ENCODE peak calls at places on chromosomes 3 and 15, in five cellular contexts. N is H9; D is GM23248; O is effector memory CD4-positive, alpha-beta T cell; Y is spleen. I is an unnamed sample. For H3K9me3, the result is how much of the 10 kb centered on the place peaks cover.

GRCh38 chr15:59689626-59690236 is 611 bp upstream of the BNIP2 start:
- DNase-seq in N (peak), D (peak), O (peak), Y (peak), I (peak)

GRCh38 chr3:98209244-98209643 is 42.7 kb downstream of the OR5H15 start:
- DNase-seq in N (no peak), D (no peak), O (no peak), Y (no peak), I (no peak)

GRCh38 chr15:58224068-58224467 is 85.9 kb downstream of the AQP9 start:
- DNase-seq in N (no peak), D (no peak), O (no peak), Y (peak), I (no peak)

GRCh38 chr3:355622-356021 is 159.1 kb downstream of the CHL1 start:
- DNase-seq in N (no peak), D (peak), O (no peak), Y (no peak), I (no peak)

GRCh38 chr3:154304936-154305335 is 19.4 kb downstream of the DHX36 start:
- DNase-seq in N (no peak), D (no peak), O (no peak), Y (no peak), I (no peak)

GRCh38 chr3:66338927-66339326 is 118.1 kb downstream of the SLC25A26 start:
- DNase-seq in N (no peak), D (peak), O (no peak), Y (no peak), I (no peak)

GRCh38 chr3:12454808-12455121 is 29.5 kb upstream of the TSEN2 start:
- DNase-seq in N (no peak), D (peak), O (no peak), Y (no peak), I (no peak)

GRCh38 chr3:64399205-64399800 is 174.0 kb upstream of the PRICKLE2 start:
- DNase-seq in N (peak), D (peak), O (no peak), Y (no peak), I (peak)

GRCh38 chr3:98731720-98732238 is 31.4 kb upstream of the ST3GAL6 start:
- DNase-seq in N (no peak), D (no peak), O (no peak), Y (no peak), I (no peak)

GRCh38 chr15:74542192-74543042 is 1.4 kb downstream of the ARID3B start:
- DNase-seq in N (no peak), D (no peak), O (no peak), Y (no peak), I (no peak)

GRCh38 chr3:24387493-24387892 is 107.2 kb downstream of the THRB start:
- DNase-seq in N (no peak), D (peak), O (no peak), Y (no peak), I (no peak)

GRCh38 chr15:45200001-45200798 is 12.4 kb upstream of the SHF start:
- DNase-seq in N (peak), D (peak), O (peak), Y (peak), I (peak)

GRCh38 chr15:60865507-60865906 is 363.6 kb downstream of the RORA start:
- DNase-seq in N (no peak), D (peak), O (no peak), Y (no peak), I (no peak)

GRCh38 chr3:47865192-47865591 is 62.3 kb downstream of the DHX30 start:
- DNase-seq in N (no peak), D (peak), O (no peak), Y (no peak), I (no peak)

GRCh38 chr3:47096955-47097354 is 67.0 kb downstream of the SETD2 start:
- DNase-seq in N (no peak), D (peak), O (no peak), Y (no peak), I (no peak)

GRCh38 chr3:156339491-156339890 is 215.4 kb downstream of the SSR3 start:
- DNase-seq in N (no peak), D (no peak), O (no peak), Y (no peak), I (no peak)

GRCh38 chr3:23159929-23160328 is 43.2 kb upstream of the UBE2E2 start:
- DNase-seq in N (no peak), D (peak), O (no peak), Y (no peak), I (no peak)

GRCh38 chr3:11145888-11146287 is 8.4 kb upstream of the HRH1 start:
- DNase-seq in N (no peak), D (peak), O (no peak), Y (no peak), I (no peak)

GRCh38 chr3:118970819-118971218 is 63.8 kb downstream of the IGSF11 start:
- DNase-seq in N (no peak), D (no peak), O (no peak), Y (peak), I (no peak)

GRCh38 chr15:77589839-77590238 is 42.9 kb downstream of the LINGO1 start:
- DNase-seq in N (no peak), D (no peak), O (no peak), Y (no peak), I (no peak)

GRCh38 chr3:132071043-132071442 is 36.2 kb upstream of the CPNE4 start:
- DNase-seq in N (no peak), D (no peak), O (no peak), Y (no peak), I (no peak)

GRCh38 chr15:42732095-42732827 is 4.7 kb downstream of the CDAN1 start:
- DNase-seq in N (no peak), D (no peak), O (no peak), Y (no peak), I (no peak)

GRCh38 chr3:148588291-148588690 is 109.4 kb upstream of the AGTR1 start:
- DNase-seq in N (no peak), D (no peak), O (no peak), Y (no peak), I (no peak)

GRCh38 chr3:15660055-15660940 is 58.8 kb downstream of the BTD start:
- DNase-seq in N (no peak), D (no peak), O (no peak), Y (no peak), I (no peak)
- H3K9me3 ChIP-seq in N (under half), D (under half), O (under half), Y (under half), I (under half)

GRCh38 chr3:146966124-146966523 is 361.0 kb upstream of the PLSCR5 start:
- DNase-seq in N (no peak), D (no peak), O (no peak), Y (no peak), I (no peak)

GRCh38 chr3:146969356-146969755 is 364.2 kb upstream of the PLSCR5 start:
- DNase-seq in N (no peak), D (peak), O (no peak), Y (no peak), I (no peak)

GRCh38 chr3:146968204-146968651 is 363.1 kb upstream of the PLSCR5 start:
- DNase-seq in N (no peak), D (peak), O (no peak), Y (no peak), I (no peak)

GRCh38 chr3:146970236-146970635 is 365.1 kb upstream of the PLSCR5 start:
- DNase-seq in N (no peak), D (peak), O (no peak), Y (no peak), I (no peak)

GRCh38 chr3:146967786-146968185 is 362.6 kb upstream of the PLSCR5 start:
- DNase-seq in N (no peak), D (no peak), O (no peak), Y (no peak), I (no peak)
- H3K27ac ChIP-seq in N (no peak), D (peak), O (no peak), Y (no peak), I (no peak)

GRCh38 chr15:56240390-56240789 is 3.3 kb downstream of the RFX7 start:
- DNase-seq in N (no peak), D (no peak), O (no peak), Y (no peak), I (no peak)

GRCh38 chr15:56232058-56232457 is 11.6 kb downstream of the RFX7 start:
- DNase-seq in N (no peak), D (no peak), O (no peak), Y (no peak), I (no peak)

GRCh38 chr15:56233549-56233948 is 10.1 kb downstream of the RFX7 start:
- DNase-seq in N (no peak), D (no peak), O (no peak), Y (no peak), I (no peak)

GRCh38 chr15:56236197-56236596 is 7.5 kb downstream of the RFX7 start:
- DNase-seq in N (no peak), D (no peak), O (no peak), Y (no peak), I (no peak)

DNA sequence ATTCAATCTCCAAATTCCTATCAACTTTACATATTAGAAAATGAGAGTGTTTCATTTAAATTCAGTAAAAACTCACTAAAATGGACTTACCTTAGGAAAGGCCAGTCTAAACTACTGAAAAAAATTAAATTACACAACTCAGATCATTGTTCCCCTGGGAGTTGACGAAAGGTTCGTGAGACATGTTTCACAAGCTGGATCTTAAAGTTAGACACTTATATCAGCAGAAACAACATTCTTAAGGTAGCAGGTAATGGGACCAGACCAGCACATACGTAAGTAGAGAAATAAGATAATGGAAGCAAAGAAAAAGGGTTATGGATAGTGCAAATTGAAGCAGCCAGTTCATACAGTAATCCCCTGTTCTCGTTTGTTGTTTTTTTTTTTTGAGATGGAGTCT is 8.9 kb downstream of the RFX7 start:
- DNase-seq in N (no peak), D (no peak), O (no peak), Y (no peak), I (no peak)
- H3K9me3 ChIP-seq in N (under half), D (under half), O (under half), Y (half or more), I (under half)

GRCh38 chr3:53888229-53888628 is 3.4 kb downstream of the SELENOK start:
- DNase-seq in N (no peak), D (no peak), O (no peak), Y (no peak), I (no peak)

GRCh38 chr3:53887446-53887845 is 4.2 kb downstream of the SELENOK start:
- DNase-seq in N (no peak), D (no peak), O (no peak), Y (no peak), I (no peak)

GRCh38 chr3:53890726-53891499 is 746 bp downstream of the SELENOK start:
- DNase-seq in N (no peak), D (peak), O (peak), Y (no peak), I (peak)

GRCh38 chr3:53891500-53892334 is at the start of gene SELENOK:
- DNase-seq in N (peak), D (peak), O (peak), Y (peak), I (peak)
- H3K27ac ChIP-seq in N (peak), D (peak), O (peak), Y (peak), I (peak)

GRCh38 chr15:25181290-25182097 is 226.7 kb downstream of the SNRPN start:
- DNase-seq in N (peak), D (no peak), O (no peak), Y (peak), I (no peak)

GRCh38 chr15:25183581-25184330 is 229.0 kb downstream of the SNRPN start:
- DNase-seq in N (no peak), D (no peak), O (no peak), Y (peak), I (peak)

GRCh38 chr15:25180606-25181289 is 226.0 kb downstream of the SNRPN start:
- DNase-seq in N (no peak), D (no peak), O (no peak), Y (peak), I (no peak)

GRCh38 chr15:25182736-25183445 is 228.1 kb downstream of the SNRPN start:
- DNase-seq in N (peak), D (no peak), O (no peak), Y (peak), I (no peak)

GRCh38 chr15:25182098-25182478 is 227.3 kb downstream of the SNRPN start:
- DNase-seq in N (no peak), D (no peak), O (no peak), Y (peak), I (no peak)
- H3K9me3 ChIP-seq in N (under half), D (under half), O (under half), Y (half or more), I (half or more)

GRCh38 chr3:14949126-14949525 is 1.7 kb downstream of the NR2C2 start:
- DNase-seq in N (no peak), D (peak), O (no peak), Y (no peak), I (no peak)
- H3K27ac ChIP-seq in N (peak), D (peak), O (no peak), Y (peak), I (peak)

GRCh38 chr3:58924581-58924980 is 125.2 kb downstream of the CFAP20DC start:
- DNase-seq in N (no peak), D (peak), O (no peak), Y (no peak), I (no peak)
- H3K9me3 ChIP-seq in N (under half), D (under half), O (under half), Y (under half), I (under half)

GRCh38 chr3:123347691-123348264 is 101.1 kb downstream of the ADCY5 start:
- DNase-seq in N (no peak), D (no peak), O (no peak), Y (peak), I (no peak)
- H3K27ac ChIP-seq in N (no peak), D (no peak), O (no peak), Y (no peak), I (no peak)

DNA sequence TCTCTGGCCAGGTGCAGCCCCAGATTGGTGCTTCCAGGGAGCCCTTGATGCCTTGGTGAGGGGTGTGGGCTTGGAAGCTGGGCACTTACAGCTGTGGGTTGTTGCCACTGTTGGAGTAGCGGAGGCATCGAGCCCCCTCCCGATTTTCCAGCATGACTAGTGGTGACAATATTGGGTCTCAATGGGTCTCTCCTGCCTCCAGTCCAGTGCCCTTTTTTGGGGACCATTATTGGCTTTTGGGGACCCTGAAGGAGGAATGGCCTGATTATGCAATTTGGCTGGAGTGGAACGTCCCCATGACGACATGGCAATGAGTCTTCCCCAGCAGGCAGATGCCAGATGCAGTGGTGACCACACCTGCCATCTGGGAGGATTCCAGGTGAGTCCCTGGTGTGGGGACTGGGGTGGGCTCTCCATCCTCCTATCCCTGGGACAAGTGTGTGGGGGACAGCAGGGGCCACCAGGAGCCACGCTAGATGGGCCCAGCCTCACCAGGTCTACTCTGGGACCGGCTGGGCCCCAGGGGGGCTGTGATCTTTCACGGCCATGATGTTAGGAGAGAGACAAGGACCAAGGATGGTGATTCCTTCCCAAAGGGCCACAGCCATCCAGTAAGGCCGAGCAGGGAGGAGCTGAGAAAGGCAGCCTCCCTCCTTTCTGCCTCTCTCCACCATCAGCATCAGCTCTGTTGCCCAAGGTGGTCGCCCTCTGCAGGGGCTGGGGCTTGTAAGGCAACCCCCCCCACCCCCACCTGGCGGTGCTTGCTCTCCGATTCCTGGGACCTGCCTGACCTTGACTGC is 196.8 kb downstream of the GOLGA6L6 start:
- DNase-seq in N (peak), D (no peak), O (no peak), Y (peak), I (no peak)
- H3K9me3 ChIP-seq in N (half or more), D (under half), O (under half), Y (under half), I (under half)

GRCh38 chr3:112500621-112501020 is 1.3 kb upstream of the BTLA start:
- DNase-seq in N (no peak), D (no peak), O (no peak), Y (no peak), I (no peak)

GRCh38 chr3:112499328-112499727 is at the start of gene BTLA:
- DNase-seq in N (no peak), D (no peak), O (no peak), Y (no peak), I (peak)

GRCh38 chr3:112496368-112497067 is 2.8 kb downstream of the BTLA start:
- DNase-seq in N (no peak), D (no peak), O (no peak), Y (no peak), I (peak)

GRCh38 chr3:112497897-112498548 is 1.2 kb downstream of the BTLA start:
- DNase-seq in N (no peak), D (no peak), O (no peak), Y (no peak), I (no peak)

DNA sequence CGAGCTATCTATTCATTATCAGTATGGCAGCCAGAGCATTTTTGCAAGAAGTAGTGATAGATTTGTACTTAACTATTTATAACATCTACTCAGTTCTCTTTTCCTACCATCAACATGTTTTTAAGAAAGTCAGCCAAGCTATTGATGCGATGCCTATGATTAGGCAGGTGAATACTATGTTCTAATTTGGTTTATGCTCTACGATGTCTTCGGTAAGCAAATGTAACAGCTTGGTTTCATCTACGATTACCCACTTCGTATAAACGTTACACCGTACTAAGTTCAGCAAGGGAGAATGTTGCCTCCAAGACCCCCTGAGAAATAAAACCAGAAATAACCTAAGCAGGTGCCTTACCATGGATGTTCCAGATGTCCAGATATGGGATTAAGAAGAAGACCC is 356 bp downstream of the BTLA start:
- DNase-seq in N (no peak), D (no peak), O (no peak), Y (no peak), I (peak)
- H3K27ac ChIP-seq in N (no peak), D (no peak), O (peak), Y (peak), I (peak)

I was measured in naive thymus-derived CD4-positive, alpha-beta T cell.